ENCODE peak calls at places on chromosomes 12 and 14, in five cellular contexts. C is activated CD8-positive, alpha-beta T cell treated with anti-CD3 and anti-CD28 coated beads for 36 hours; P is HepG2; M is MM.1S; Y is bronchial epithelial cell. J is an unnamed sample.

GRCh38 chr12:30988887-30989286 is 62.3 kb downstream of the TSPAN11 start:
- DNase-seq in C (no peak), P (no peak), M (no peak), Y (no peak), J (no peak)

GRCh38 chr14:30669594-30669993 is 47.5 kb downstream of the SCFD1 start:
- DNase-seq in C (no peak), P (no peak), M (no peak), Y (no peak), J (no peak)

GRCh38 chr12:50660425-50660822 is 103.5 kb upstream of the ATF1 start:
- DNase-seq in C (no peak), P (no peak), M (no peak), Y (no peak), J (no peak)

GRCh38 chr12:132475304-132476037 is 14.5 kb upstream of the FBRSL1 start:
- DNase-seq in C (peak), P (no peak), M (no peak), Y (no peak), J (no peak)

GRCh38 chr14:22814945-22815713 is at the start of gene SLC7A7:
- DNase-seq in C (no peak), P (no peak), M (peak), Y (no peak), J (no peak)

GRCh38 chr12:42552822-42553221 is 36.7 kb downstream of the PRICKLE1 start:
- DNase-seq in C (no peak), P (no peak), M (no peak), Y (no peak), J (no peak)

GRCh38 chr12:11991604-11992003 is 79.1 kb upstream of the BCL2L14 start:
- DNase-seq in C (no peak), P (no peak), M (no peak), Y (no peak), J (no peak)

GRCh38 chr14:22433059-22433458 is 156.0 kb downstream of the DAD1 start:
- DNase-seq in C (no peak), P (no peak), M (no peak), Y (no peak), J (no peak)

GRCh38 chr14:53354331-53354730 is 201.2 kb upstream of the DDHD1 start:
- DNase-seq in C (no peak), P (no peak), M (no peak), Y (no peak), J (no peak)

GRCh38 chr12:121095544-121096198 is 37.0 kb upstream of the P2RX7 start:
- DNase-seq in C (peak), P (peak), M (peak), Y (peak), J (peak)

GRCh38 chr14:101473045-101473729 is 88.1 kb upstream of the DIO3 start:
- DNase-seq in C (no peak), P (no peak), M (no peak), Y (no peak), J (no peak)

GRCh38 chr14:23071975-23072539 is 14.7 kb upstream of the CDH24 start:
- DNase-seq in C (no peak), P (no peak), M (no peak), Y (peak), J (no peak)

GRCh38 chr12:92370828-92371227 is 225.2 kb upstream of the BTG1 start:
- DNase-seq in C (no peak), P (no peak), M (no peak), Y (no peak), J (no peak)

GRCh38 chr12:75623631-75624118 is 112.3 kb upstream of the KRR1 start:
- DNase-seq in C (no peak), P (peak), M (no peak), Y (peak), J (no peak)

GRCh38 chr14:54344445-54344844 is 52.4 kb upstream of the CDKN3 start:
- DNase-seq in C (no peak), P (no peak), M (no peak), Y (no peak), J (no peak)

GRCh38 chr12:47942327-47943230 is 20.8 kb upstream of the TMEM106C start:
- DNase-seq in C (peak), P (peak), M (no peak), Y (no peak), J (no peak)

GRCh38 chr12:65015850-65016249 is 105.3 kb downstream of the WIF1 start:
- DNase-seq in C (no peak), P (peak), M (no peak), Y (no peak), J (no peak)

GRCh38 chr12:92294676-92295440 is 149.2 kb upstream of the BTG1 start:
- DNase-seq in C (no peak), P (no peak), M (no peak), Y (no peak), J (no peak)

GRCh38 chr14:25032092-25032784 is 17.7 kb downstream of the STXBP6 start:
- DNase-seq in C (peak), P (peak), M (peak), Y (no peak), J (no peak)

GRCh38 chr14:35412281-35413057 is 7.9 kb upstream of the NFKBIA start:
- DNase-seq in C (no peak), P (no peak), M (no peak), Y (no peak), J (no peak)

GRCh38 chr14:70827366-70828151 is 18.2 kb upstream of the MAP3K9 start:
- DNase-seq in C (no peak), P (peak), M (no peak), Y (peak), J (no peak)
- TF ChIP-seq CTCF in C (no peak), P (no peak), M (no peak), Y (no peak), J (no peak)

DNA sequence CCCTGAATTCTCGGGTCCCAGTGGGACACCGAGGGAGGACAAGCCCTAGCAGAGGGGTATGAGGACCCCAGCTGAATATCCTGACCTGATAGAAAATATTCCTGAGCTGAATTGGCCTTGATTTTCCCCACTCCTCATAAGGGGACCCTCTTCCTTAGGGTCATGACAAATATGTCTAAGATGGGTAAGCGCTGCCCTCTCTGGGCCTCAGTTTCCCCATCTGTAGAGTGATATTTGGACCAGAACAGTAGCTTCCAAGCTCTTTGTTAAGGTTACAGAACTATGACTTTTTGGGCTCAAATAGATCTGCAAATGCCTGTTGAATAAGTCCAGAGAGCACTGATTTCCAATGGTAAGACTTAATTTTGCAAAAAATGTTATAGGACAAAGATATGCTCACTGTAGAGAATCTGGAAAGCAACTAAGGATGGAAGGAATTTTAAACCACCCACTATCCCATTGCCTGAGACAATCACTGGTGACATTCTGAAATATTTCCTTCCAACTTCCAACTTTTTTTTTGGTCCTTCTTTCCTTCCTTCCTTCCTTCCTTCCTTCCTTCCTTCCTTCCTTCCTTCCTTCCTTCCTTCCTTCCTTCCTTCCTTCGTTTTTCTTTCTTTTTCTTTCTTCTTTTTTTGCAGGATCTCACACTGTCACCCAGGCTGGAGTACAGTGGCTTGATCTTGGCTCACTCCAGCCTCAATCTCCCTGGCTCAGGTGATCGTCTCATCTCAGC is 32.0 kb downstream of the MYL2 start:
- DNase-seq in C (no peak), P (no peak), M (no peak), Y (no peak), J (no peak)
- TF ChIP-seq CTCF in C (peak), P (no peak), M (no peak), Y (no peak), J (no peak)

DNA sequence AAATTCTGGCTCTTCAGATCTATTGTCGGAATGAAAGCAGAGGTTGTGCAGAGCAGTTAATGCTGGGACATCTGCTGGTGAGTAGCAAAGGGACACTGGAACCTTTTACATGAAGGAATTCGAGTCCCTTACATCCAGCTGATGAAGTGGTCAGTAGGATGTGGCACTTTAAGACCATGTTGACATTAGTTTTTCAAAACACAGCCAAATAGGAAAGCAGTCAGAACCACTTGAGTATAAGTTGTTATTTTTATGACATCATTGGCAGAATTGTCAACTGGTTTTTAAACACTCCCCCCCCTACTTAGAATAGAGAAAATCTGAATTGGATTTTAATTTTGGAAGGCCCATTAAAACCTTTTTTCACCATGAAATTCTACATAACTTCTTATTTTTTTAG is 46.8 kb upstream of the AMN start:
- DNase-seq in C (no peak), P (no peak), M (no peak), Y (no peak), J (no peak)
- TF ChIP-seq CTCF in C (no peak), P (peak), M (no peak), Y (no peak), J (peak)

GRCh38 chr12:95312656-95313055 is 95.0 kb downstream of the VEZT start:
- DNase-seq in C (no peak), P (no peak), M (no peak), Y (no peak), J (no peak)

GRCh38 chr12:95318071-95318545 is 100.5 kb downstream of the VEZT start:
- DNase-seq in C (no peak), P (peak), M (no peak), Y (peak), J (no peak)

GRCh38 chr12:95321516-95322246 is 104.1 kb downstream of the VEZT start:
- DNase-seq in C (no peak), P (no peak), M (no peak), Y (no peak), J (peak)

GRCh38 chr12:95319694-95320331 is 102.2 kb downstream of the VEZT start:
- DNase-seq in C (no peak), P (no peak), M (no peak), Y (peak), J (no peak)

GRCh38 chr12:95316798-95317197 is 99.2 kb downstream of the VEZT start:
- DNase-seq in C (no peak), P (peak), M (no peak), Y (peak), J (no peak)
- TF ChIP-seq CTCF in C (no peak), P (no peak), M (no peak), Y (no peak), J (no peak)

DNA sequence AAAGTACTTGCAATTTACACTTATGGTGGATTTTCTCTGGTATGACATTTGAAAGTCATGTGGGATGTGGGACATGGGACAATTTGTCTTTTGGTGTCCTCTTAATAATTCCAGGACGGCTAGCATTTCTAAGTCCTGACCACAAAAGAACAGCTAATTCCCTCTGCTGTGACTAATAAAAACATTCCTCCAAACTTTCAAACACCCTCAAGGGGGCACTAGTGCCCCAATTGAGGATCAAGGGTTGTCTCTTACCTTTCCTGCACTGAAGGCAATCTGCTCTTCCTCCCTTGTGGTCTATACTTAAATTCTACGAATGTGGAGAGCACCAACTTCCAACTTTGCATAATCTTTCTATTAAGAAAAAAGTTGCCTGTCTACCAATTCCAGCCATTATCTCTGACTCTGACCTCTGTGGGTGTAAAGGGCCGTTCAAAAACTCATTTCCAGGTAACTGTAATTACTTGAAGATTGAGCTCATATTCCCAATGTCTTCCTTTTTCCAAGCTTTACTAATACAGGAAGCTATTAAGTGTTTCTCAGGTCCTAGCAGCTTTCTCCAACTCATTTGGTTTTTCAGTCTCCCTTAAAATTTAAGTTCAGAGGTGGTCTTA is 210.2 kb downstream of the PTPRO start:
- DNase-seq in C (peak), P (peak), M (peak), Y (peak), J (no peak)
- TF ChIP-seq CTCF in C (peak), P (peak), M (peak), Y (peak), J (peak)

GRCh38 chr14:55718551-55718950 is 138.5 kb downstream of the KTN1 start:
- DNase-seq in C (no peak), P (no peak), M (no peak), Y (no peak), J (no peak)

GRCh38 chr14:55717621-55718020 is 137.6 kb downstream of the KTN1 start:
- DNase-seq in C (no peak), P (no peak), M (no peak), Y (no peak), J (no peak)

GRCh38 chr14:55724736-55725135 is 144.7 kb downstream of the KTN1 start:
- DNase-seq in C (no peak), P (no peak), M (no peak), Y (no peak), J (no peak)

GRCh38 chr14:55720796-55721195 is 140.8 kb downstream of the KTN1 start:
- DNase-seq in C (no peak), P (no peak), M (no peak), Y (no peak), J (no peak)

GRCh38 chr14:55721353-55721752 is 141.3 kb downstream of the KTN1 start:
- DNase-seq in C (no peak), P (no peak), M (no peak), Y (peak), J (no peak)
- TF ChIP-seq CTCF in C (no peak), P (no peak), M (no peak), Y (peak), J (no peak)

GRCh38 chr12:113867258-113867657 is 98.9 kb downstream of the RBM19 start:
- DNase-seq in C (no peak), P (peak), M (no peak), Y (peak), J (no peak)
- TF ChIP-seq CTCF in C (no peak), P (peak), M (no peak), Y (peak), J (no peak)

GRCh38 chr12:25970916-25971674 is 12.6 kb downstream of the RASSF8 start:
- DNase-seq in C (no peak), P (no peak), M (no peak), Y (no peak), J (no peak)
- TF ChIP-seq CTCF in C (no peak), P (no peak), M (no peak), Y (peak), J (no peak)

DNA sequence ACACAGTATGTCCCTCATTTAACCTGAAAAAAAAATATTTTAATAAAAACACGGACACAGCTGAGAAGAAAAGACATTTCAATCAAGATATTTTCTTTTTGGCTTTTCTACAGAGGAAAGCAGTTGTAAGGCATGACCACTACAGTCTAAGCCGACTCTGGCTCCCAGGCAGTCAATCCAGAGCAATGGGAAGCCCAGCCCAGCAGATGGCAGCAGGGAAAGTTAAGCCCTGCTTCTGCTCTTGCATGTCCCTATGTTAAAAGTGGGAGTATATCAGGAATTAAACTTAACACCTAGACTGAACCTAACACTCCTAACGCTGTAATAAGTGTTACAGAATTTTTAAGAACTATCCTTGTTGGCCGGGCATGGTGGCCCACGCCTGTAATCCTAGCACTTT is 19.5 kb upstream of the HAL start:
- DNase-seq in C (no peak), P (no peak), M (no peak), Y (peak), J (no peak)
- TF ChIP-seq CTCF in C (no peak), P (peak), M (no peak), Y (peak), J (peak)

J was measured in D721Med.